ENCODE peak calls at places on chromosomes 3 and 15, in eight cellular contexts. B is HepG2, N is Panc1, F is HCT116, D is GM23338, E is upper lobe of left lung, T is K562, H is GM12878. I is an unnamed sample.

GRCh38 chr3:180179562-180179961 is 142.8 kb upstream of the PEX5L start:
- ATAC-seq in B (no peak), N (no peak), F (no peak), D (peak), E (no peak), T (no peak), H (no peak), I (no peak)

GRCh38 chr3:51637941-51638471 is 33.0 kb upstream of the TEX264 start:
- ATAC-seq in B (peak), N (peak), F (peak), D (peak), E (peak), T (peak), H (peak), I (peak)

GRCh38 chr3:33417051-33417673 is 23.0 kb downstream of the UBP1 start:
- ATAC-seq in B (no peak), N (no peak), F (no peak), D (no peak), E (no peak), T (no peak), H (peak), I (no peak)

GRCh38 chr3:50972029-50972428 is 297.3 kb downstream of the DOCK3 start:
- ATAC-seq in B (peak), N (peak), F (peak), D (no peak), E (peak), T (no peak), H (no peak), I (no peak)

GRCh38 chr3:177447938-177448337 is 250.7 kb upstream of the TBL1XR1 start:
- ATAC-seq in B (no peak), N (no peak), F (peak), D (no peak), E (peak), T (no peak), H (no peak), I (no peak)

GRCh38 chr3:181358060-181358459 is 353.7 kb upstream of the SOX2 start:
- ATAC-seq in B (no peak), N (no peak), F (no peak), D (no peak), E (no peak), T (no peak), H (no peak), I (no peak)

GRCh38 chr15:43280996-43281395 is 14.3 kb upstream of the TGM5 start:
- ATAC-seq in B (no peak), N (no peak), F (no peak), D (no peak), E (no peak), T (no peak), H (no peak), I (no peak)

GRCh38 chr3:154970796-154971195 is 109.3 kb upstream of the MME start:
- ATAC-seq in B (no peak), N (no peak), F (no peak), D (no peak), E (peak), T (no peak), H (no peak), I (peak)

GRCh38 chr3:121648219-121648958 is 12.3 kb downstream of the HCLS1 start:
- ATAC-seq in B (no peak), N (no peak), F (no peak), D (no peak), E (no peak), T (no peak), H (no peak), I (peak)

GRCh38 chr3:62589078-62589477 is 215.7 kb upstream of the FEZF2 start:
- ATAC-seq in B (no peak), N (no peak), F (peak), D (peak), E (no peak), T (no peak), H (no peak), I (peak)

GRCh38 chr3:148975277-148975676 is 16.1 kb upstream of the GYG1 start:
- ATAC-seq in B (peak), N (no peak), F (no peak), D (no peak), E (peak), T (peak), H (no peak), I (peak)

DNA sequence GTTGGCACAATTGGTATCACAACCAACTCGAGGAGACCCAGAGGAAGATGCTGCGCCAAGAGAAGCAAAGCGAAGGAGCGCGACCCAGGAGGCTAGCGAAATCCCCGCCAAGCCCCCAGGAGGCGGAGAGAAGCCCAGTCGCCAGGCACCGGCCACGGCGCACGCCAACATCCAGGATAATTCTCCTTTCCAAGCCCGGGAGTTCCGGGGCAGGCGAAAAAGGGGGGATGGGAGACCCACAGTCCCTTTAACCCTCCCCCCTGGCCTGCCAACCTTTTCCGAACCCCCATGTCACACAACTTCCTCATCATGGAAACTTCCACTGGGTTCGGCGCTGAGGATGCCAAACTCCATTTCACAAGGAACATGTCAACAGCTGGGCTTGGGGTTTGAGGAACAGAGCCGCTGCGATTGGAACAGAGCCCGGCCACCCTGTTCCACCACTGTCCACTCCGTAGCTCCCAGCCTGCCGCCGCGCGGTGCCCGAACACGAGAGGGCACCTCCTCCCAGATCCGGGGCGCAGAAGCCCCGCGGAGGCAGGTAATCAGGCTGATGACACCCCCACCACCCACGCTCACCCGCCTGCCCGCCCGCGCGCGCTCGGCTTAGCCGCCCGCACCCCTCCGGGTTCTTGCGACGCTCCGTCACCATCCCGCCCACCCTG is 567 bp downstream of the THRB start:
- ATAC-seq in B (peak), N (peak), F (peak), D (peak), E (peak), T (peak), H (no peak), I (peak)
- TF ChIP-seq POLR2AphosphoS5 in B (peak), N (no peak), F (no peak), D (no peak), E (no peak), T (no peak), H (no peak), I (no peak)

GRCh38 chr3:194481103-194481502 is 5.7 kb downstream of the ATP13A3 start:
- ATAC-seq in B (no peak), N (no peak), F (no peak), D (no peak), E (no peak), T (no peak), H (no peak), I (no peak)
- H3K27ac ChIP-seq in B (peak), N (peak), F (no peak), D (no peak), E (no peak), T (no peak), H (no peak), I (peak)

GRCh38 chr3:53975382-53975781 is 83.7 kb upstream of the SELENOK start:
- ATAC-seq in B (no peak), N (no peak), F (no peak), D (no peak), E (no peak), T (no peak), H (no peak), I (no peak)
- TF ChIP-seq POLR2AphosphoS5 in B (no peak), N (no peak), F (no peak), D (no peak), E (no peak), T (no peak), H (no peak), I (no peak)

GRCh38 chr15:82922737-82923136 is 29.8 kb downstream of the HOMER2 start:
- ATAC-seq in B (no peak), N (no peak), F (no peak), D (no peak), E (no peak), T (no peak), H (no peak), I (no peak)
- H3K27ac ChIP-seq in B (no peak), N (no peak), F (no peak), D (no peak), E (no peak), T (no peak), H (no peak), I (no peak)

DNA sequence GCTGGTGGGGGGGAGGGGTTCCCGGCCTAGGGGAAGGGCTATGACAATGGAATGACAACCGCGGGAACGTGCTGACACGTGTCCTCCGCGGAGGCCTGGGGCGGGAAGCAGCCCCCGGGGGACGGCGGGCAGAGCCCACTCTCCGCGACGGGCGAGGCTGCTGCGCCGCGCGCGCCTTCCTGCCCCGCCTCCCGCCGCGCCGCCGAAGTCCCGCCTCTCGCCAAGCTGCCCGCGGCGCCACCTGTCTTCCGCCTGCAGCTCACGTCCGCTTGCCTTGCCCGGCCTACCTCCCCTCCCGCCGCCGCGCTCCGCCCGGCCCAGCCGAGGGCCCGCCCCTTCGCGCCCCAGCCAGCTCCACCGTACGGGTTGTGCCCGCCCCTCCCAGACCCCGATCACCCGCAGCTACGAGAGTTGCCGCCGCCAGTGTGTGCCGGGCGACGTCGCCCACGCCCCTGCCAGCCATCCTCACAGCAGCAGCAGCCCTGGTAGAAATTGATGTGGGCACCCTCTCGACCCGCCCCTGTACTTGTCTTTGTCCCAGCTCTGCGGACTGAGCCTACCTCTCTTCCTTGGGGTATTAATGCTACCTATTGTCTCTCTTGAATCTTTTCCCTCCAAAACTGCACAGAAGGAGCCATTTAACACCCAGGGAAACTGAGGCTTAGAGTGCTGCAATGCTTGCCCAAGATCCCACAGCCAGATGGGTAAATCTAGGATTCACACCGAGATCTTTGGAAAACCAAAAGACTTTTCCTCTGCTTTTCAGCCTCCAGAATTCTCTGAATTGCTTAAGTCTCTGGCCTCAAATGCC is at the start of gene PARP16:
- ATAC-seq in B (peak), N (peak), F (peak), D (peak), E (peak), T (peak), H (peak), I (peak)
- TF ChIP-seq POLR2AphosphoS5 in B (peak), N (peak), F (peak), D (peak), E (peak), T (peak), H (peak), I (peak)

DNA sequence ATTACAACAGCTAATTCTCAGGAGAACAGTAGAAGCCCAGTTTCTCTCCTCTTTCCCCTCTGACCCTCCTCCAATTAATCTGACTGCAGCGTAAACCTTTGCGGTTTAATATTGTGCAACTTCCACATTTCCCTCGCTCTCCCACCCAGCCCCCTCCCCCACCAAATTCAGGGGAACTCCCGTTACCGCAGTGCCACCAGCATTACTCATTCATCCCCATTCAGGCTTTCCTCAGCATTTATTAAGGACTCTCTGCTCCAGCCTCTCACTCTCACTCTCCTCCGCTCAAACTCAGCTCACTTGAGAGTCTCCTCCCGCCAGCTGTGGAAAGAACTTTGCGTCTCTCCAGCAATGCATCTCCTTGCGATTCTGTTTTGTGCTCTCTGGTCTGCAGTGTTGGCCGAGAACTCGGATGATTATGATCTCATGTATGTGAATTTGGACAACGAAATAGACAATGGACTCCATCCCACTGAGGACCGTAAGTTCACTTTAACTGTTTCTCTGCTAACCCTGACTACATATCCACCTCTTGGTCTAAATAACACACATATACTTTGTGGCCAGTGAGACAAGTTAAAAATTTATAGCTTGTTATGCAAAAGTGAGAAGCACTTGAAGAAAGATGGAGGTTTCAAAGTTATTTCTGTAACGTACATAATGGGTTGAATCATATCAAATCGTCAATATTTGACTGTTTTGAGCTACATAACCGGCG is at the start of gene PTX3:
- ATAC-seq in B (no peak), N (peak), F (no peak), D (peak), E (peak), T (no peak), H (no peak), I (peak)
- H3K27ac ChIP-seq in B (no peak), N (no peak), F (no peak), D (no peak), E (no peak), T (no peak), H (no peak), I (peak)